ENCODE peak calls at places on chromosomes 3 and 15, in eight cellular contexts. G is T follicular helper cell, P is substantia nigra, Y is IMR-90, Z is fibroblast of gingiva, J is NCI-H1417 treated with DMSO at 0.1 percent for 48 hours, T is PC-9, U is Peyer's patch. K is an unnamed sample.
A peak's percentile ranks its signal among the peaks of the same experiment; 100 is the strongest.

GRCh38 chr3:139830817-139831216 is 104.2 kb upstream of the CLSTN2 start:
- DNase-seq in Y (no peak), U (no peak), G (no peak), Z (no peak), T (no peak), J (no peak), P (no peak), K (no peak)

GRCh38 chr3:188529228-188529627 is 375.3 kb downstream of the LPP start:
- DNase-seq in G (no peak), J (no peak), Y (peak; percentile 78), U (no peak), P (no peak), Z (no peak), T (no peak), K (no peak)

GRCh38 chr3:124401841-124402240 is 328.4 kb upstream of the UMPS start:
- DNase-seq in U (no peak), G (no peak), P (no peak), Y (peak; percentile 77), Z (no peak), T (no peak), J (no peak), K (no peak)

GRCh38 chr3:116966649-116967048 is 257.1 kb downstream of the TUSC7 start:
- DNase-seq in U (no peak), T (no peak), P (no peak), G (no peak), Y (peak; percentile 16), J (no peak), Z (no peak), K (no peak)

GRCh38 chr3:172154768-172155649 is 115.6 kb downstream of the FNDC3B start:
- DNase-seq in Y (no peak), Z (no peak), P (no peak), T (no peak), G (no peak), J (no peak), U (no peak), K (no peak)

GRCh38 chr3:172680684-172681083 is 30.2 kb downstream of the NCEH1 start:
- DNase-seq in Y (no peak), J (no peak), Z (peak; percentile 51), P (no peak), U (no peak), T (peak; percentile 35), G (no peak), K (no peak)

GRCh38 chr15:43886558-43886957 is 59.8 kb downstream of the WDR76 start:
- DNase-seq in Y (no peak), J (no peak), Z (no peak), P (no peak), T (no peak), G (no peak), U (no peak), K (no peak)

GRCh38 chr3:182182531-182182968 is 470.8 kb downstream of the SOX2 start:
- DNase-seq in G (no peak), Z (no peak), P (no peak), U (no peak), J (no peak), T (peak; percentile 60), Y (no peak), K (no peak)

GRCh38 chr15:90001683-90002427 is 731 bp downstream of the ZNF710 start:
- DNase-seq in Y (peak; percentile 58), J (peak; percentile 26), U (peak; percentile 79), T (no peak), P (peak; percentile 37), G (peak; percentile 45), Z (peak; percentile 74), K (no peak)

GRCh38 chr15:78859971-78860733 is 12.5 kb upstream of the MORF4L1 start:
- DNase-seq in G (peak; percentile 31), T (peak; percentile 76), J (peak; percentile 74), Z (peak; percentile 89), P (peak; percentile 11), Y (peak; percentile 81), U (peak; percentile 72), K (no peak)

GRCh38 chr3:124663690-124664089 is 66.6 kb upstream of the UMPS start:
- DNase-seq in J (no peak), U (no peak), Y (peak; percentile 28), Z (peak; percentile 54), P (no peak), T (no peak), G (no peak), K (no peak)

GRCh38 chr15:67806539-67806935 is 18.8 kb upstream of the SKOR1 start:
- DNase-seq in T (no peak), G (no peak), J (no peak), P (no peak), U (no peak), Z (no peak), Y (no peak), K (no peak)

GRCh38 chr3:152204218-152204617 is 64.5 kb upstream of the MBNL1 start:
- DNase-seq in P (no peak), G (no peak), J (no peak), T (no peak), U (no peak), Z (no peak), Y (no peak), K (no peak)

GRCh38 chr3:31066999-31067398 is 172.5 kb upstream of the GADL1 start:
- DNase-seq in U (no peak), G (no peak), Z (peak; percentile 98), J (no peak), T (peak; percentile 72), P (no peak), Y (peak; percentile 97), K (no peak)

GRCh38 chr15:77901921-77902750 is 175.4 kb downstream of the TBC1D2B start:
- DNase-seq in Y (no peak), T (no peak), J (no peak), G (no peak), U (peak; percentile 15), Z (no peak), P (no peak), K (no peak)

GRCh38 chr3:197580253-197580691 is 24.5 kb upstream of the BDH1 start:
- DNase-seq in Z (no peak), U (no peak), T (no peak), Y (no peak), P (no peak), J (no peak), G (no peak), K (no peak)

GRCh38 chr15:47422901-47423300 is 294.4 kb upstream of the SEMA6D start:
- DNase-seq in P (no peak), T (no peak), Y (peak; percentile 42), U (no peak), G (no peak), J (no peak), Z (peak; percentile 48), K (no peak)

GRCh38 chr15:98556321-98556720 is 92.0 kb upstream of the IGF1R start:
- DNase-seq in U (no peak), Y (no peak), P (no peak), Z (no peak), G (no peak), T (no peak), J (no peak), K (no peak)

GRCh38 chr3:195440379-195440778 is 2.4 kb downstream of the ACAP2 start:
- DNase-seq in U (no peak), P (no peak), G (no peak), J (no peak), T (no peak), Y (no peak), Z (no peak), K (no peak)

GRCh38 chr3:190064112-190064511 is 56.6 kb downstream of the P3H2 start:
- DNase-seq in G (no peak), U (no peak), T (peak; percentile 67), P (no peak), Z (peak; percentile 80), J (no peak), Y (peak; percentile 95), K (no peak)

GRCh38 chr15:27842526-27842925 is 256.6 kb downstream of the OCA2 start:
- DNase-seq in P (no peak), T (no peak), G (no peak), U (no peak), Z (no peak), Y (no peak), J (no peak), K (no peak)

GRCh38 chr15:90201150-90201943 is at the start of gene SEMA4B:
- DNase-seq in U (peak; percentile 90), T (peak; percentile 46), G (peak; percentile 56), Z (peak; percentile 40), P (peak; percentile 43), Y (peak; percentile 32), J (no peak), K (no peak)

GRCh38 chr3:46904303-46905190 is 27.0 kb downstream of the PTH1R start:
- DNase-seq in P (no peak), J (no peak), Z (no peak), T (no peak), G (no peak), Y (no peak), U (peak; percentile 42), K (no peak)

GRCh38 chr15:70140543-70141375 is 43.0 kb upstream of the TLE3 start:
- DNase-seq in P (no peak), Y (peak; percentile 57), G (peak; percentile 26), T (no peak), J (no peak), U (no peak), Z (no peak), K (no peak)

GRCh38 chr3:8147726-8148125 is 353.9 kb upstream of the LMCD1 start:
- DNase-seq in U (no peak), Y (no peak), J (no peak), P (no peak), T (no peak), G (no peak), Z (no peak), K (no peak)

GRCh38 chr3:64152676-64153466 is 72.4 kb downstream of the PRICKLE2 start:
- DNase-seq in P (no peak), T (no peak), G (no peak), J (no peak), Z (no peak), U (no peak), Y (no peak), K (no peak)

GRCh38 chr3:195154793-195155535 is 116.0 kb downstream of the XXYLT1 start:
- DNase-seq in T (no peak), Y (peak; percentile 97), P (peak; percentile 33), G (no peak), Z (peak; percentile 82), J (no peak), U (peak; percentile 76), K (no peak)

GRCh38 chr3:73206006-73206405 is 144.5 kb downstream of the EBLN2 start:
- DNase-seq in U (no peak), P (no peak), G (no peak), J (no peak), Y (no peak), T (no peak), Z (no peak), K (no peak)

GRCh38 chr3:13282986-13283876 is 136.9 kb downstream of the NUP210 start:
- DNase-seq in Z (no peak), T (no peak), J (no peak), P (no peak), Y (no peak), G (no peak), U (peak; percentile 41), K (no peak)

GRCh38 chr3:194497799-194498575 is 11.2 kb upstream of the ATP13A3 start:
- DNase-seq in J (no peak), G (no peak), Y (no peak), Z (peak; percentile 41), T (peak; percentile 93), U (no peak), P (no peak), K (no peak)

GRCh38 chr15:68885070-68885469 is 45.3 kb upstream of the SPESP1 start:
- DNase-seq in J (no peak), U (no peak), Y (peak; percentile 25), G (no peak), P (no peak), Z (peak; percentile 89), T (peak; percentile 84), K (no peak)

GRCh38 chr3:157786216-157786615 is 283.0 kb upstream of the VEPH1 start:
- DNase-seq in Z (peak; percentile 94), J (no peak), U (no peak), T (peak; percentile 76), Y (peak; percentile 86), G (no peak), P (no peak), K (no peak)

GRCh38 chr3:5231536-5231935 is 44.0 kb downstream of the EDEM1 start:
- DNase-seq in U (no peak), Y (no peak), T (no peak), J (no peak), P (no peak), G (no peak), Z (no peak), K (no peak)

GRCh38 chr15:96358006-96358794 is 27.7 kb downstream of the NR2F2 start:
- DNase-seq in J (no peak), Z (no peak), T (no peak), U (no peak), G (no peak), Y (no peak), P (no peak), K (no peak)